ENCODE peak calls at places on chromosomes 3 and 15, in nine cellular contexts. A is A172, E is Panc1, V is OCI-LY7, L is left colon, N is T-cell, C is cardiac muscle cell, U is NCI-H510A treated with DMSO at 0.1 percent for 48 hours, O is fibroblast of the conjunctiva. S is an unnamed sample.

GRCh38 chr15:46713045-46713444 is 1004.3 kb upstream of the SEMA6D start:
- DNase-seq in O (no peak), E (no peak), A (no peak), L (no peak), C (no peak), N (no peak), V (no peak), U (no peak), S (no peak)

GRCh38 chr3:18657858-18658820 is 233.0 kb upstream of the SATB1 start:
- DNase-seq in O (no peak), N (no peak), U (no peak), V (no peak), E (no peak), A (peak; percentile 51), L (no peak), C (no peak), S (no peak)

GRCh38 chr3:161660706-161661105 is 164.1 kb downstream of the OTOL1 start:
- DNase-seq in U (no peak), C (no peak), E (no peak), V (no peak), N (no peak), A (no peak), L (no peak), O (no peak), S (no peak)

GRCh38 chr3:186497608-186498007 is 46.6 kb downstream of the CRYGS start:
- DNase-seq in V (no peak), E (no peak), C (no peak), U (no peak), L (no peak), O (no peak), A (no peak), N (no peak), S (no peak)

GRCh38 chr3:62323241-62323640 is 50.1 kb downstream of the FEZF2 start:
- DNase-seq in E (no peak), O (no peak), U (no peak), C (no peak), N (no peak), A (no peak), L (no peak), V (no peak), S (no peak)

GRCh38 chr3:183701744-183702143 is 4.1 kb downstream of the YEATS2 start:
- DNase-seq in E (no peak), N (no peak), U (peak; percentile 35), V (no peak), C (no peak), A (no peak), L (no peak), O (no peak), S (no peak)

GRCh38 chr3:18946524-18946923 is 201.8 kb upstream of the KCNH8 start:
- DNase-seq in U (peak; percentile 4), N (no peak), L (no peak), E (no peak), V (peak; percentile 34), A (peak; percentile 17), O (no peak), C (no peak), S (no peak)

GRCh38 chr15:43266386-43266785 is 342 bp downstream of the TGM5 start:
- DNase-seq in U (no peak), V (no peak), C (no peak), E (no peak), N (no peak), L (no peak), A (no peak), O (no peak), S (no peak)

GRCh38 chr15:63484433-63484832 is 20.0 kb upstream of the USP3 start:
- DNase-seq in A (no peak), U (no peak), C (no peak), E (no peak), V (no peak), N (no peak), L (no peak), O (no peak), S (no peak)